ENCODE peak calls at places on chromosomes 7 and 10, in four cellular contexts. G is stimulated activated CD4-positive, alpha-beta T cell treated with anti-CD3 and anti-CD28 coated beads, Interleukin-2, amount 100 ng/mL, for 24 hours; W is kidney tubule cell; R is NCI-H2171 treated with DMSO at 0.1 percent for 48 hours. N is an unnamed sample.
A peak's percentile ranks its signal among the peaks of the same experiment; 100 is the strongest.

GRCh38 chr10:58044072-58044471 is 223.6 kb downstream of the IPMK start:
- DNase-seq in G (no peak), W (peak; percentile 87), R (no peak), N (no peak)

GRCh38 chr10:112330607-112331160 is 43.2 kb upstream of the ACSL5 start:
- DNase-seq in G (no peak), W (no peak), R (no peak), N (no peak)

GRCh38 chr10:21134645-21135395 is 237.7 kb upstream of the NEBL start:
- DNase-seq in G (no peak), W (peak; percentile 73), R (no peak), N (no peak)

GRCh38 chr7:95420996-95421846 is 13.6 kb downstream of the PON2 start:
- DNase-seq in G (no peak), W (peak; percentile 87), R (peak; percentile 88), N (peak; percentile 48)

GRCh38 chr10:36779238-36779846 is 346.1 kb upstream of the ANKRD30A start:
- DNase-seq in G (no peak), W (peak; percentile 69), R (peak; percentile 81), N (peak; percentile 44)

GRCh38 chr7:24812313-24812945 is 55.2 kb upstream of the GSDME start:
- DNase-seq in G (peak; percentile 55), W (peak; percentile 55), R (peak; percentile 50), N (no peak)

GRCh38 chr7:130148561-130148960 is 56.6 kb downstream of the TMEM209 start:
- DNase-seq in G (no peak), W (no peak), R (peak; percentile 96), N (no peak)

GRCh38 chr7:6359021-6359420 is 86.6 kb upstream of the CYTH3 start:
- DNase-seq in G (no peak), W (no peak), R (no peak), N (no peak)

GRCh38 chr10:48365668-48366067 is 59.2 kb downstream of the MAPK8 start:
- DNase-seq in G (no peak), W (no peak), R (no peak), N (no peak)

GRCh38 chr7:111827863-111828504 is 265.7 kb upstream of the IMMP2L start:
- DNase-seq in G (no peak), W (peak; percentile 84), R (no peak), N (no peak)

GRCh38 chr7:46186131-46186530 is 265.1 kb upstream of the IGFBP3 start:
- DNase-seq in G (no peak), W (no peak), R (no peak), N (no peak)